ENCODE peak calls at places on chromosomes 13 and 19, in seven cellular contexts. Q is ovary, L is HAP-1, U is IMR-90, N is psoas muscle, T is HFF-Myc, B is Karpas-422. E is an unnamed sample.

GRCh38 chr13:31797154-31797775 is 57.9 kb downstream of the RXFP2 start:
- DNase-seq in Q (no peak), L (no peak), U (peak), N (no peak), T (peak), B (no peak), E (peak)

GRCh38 chr13:52707375-52707774 is 32.2 kb downstream of the CNMD start:
- DNase-seq in Q (no peak), L (peak), U (no peak), N (no peak), T (no peak), B (no peak), E (no peak)

GRCh38 chr13:75364131-75364713 is 117.7 kb downstream of the TBC1D4 start:
- DNase-seq in Q (no peak), L (no peak), U (peak), N (no peak), T (no peak), B (no peak), E (no peak)

GRCh38 chr13:38902551-38902950 is 88.1 kb downstream of the STOML3 start:
- DNase-seq in Q (no peak), L (no peak), U (no peak), N (no peak), T (no peak), B (no peak), E (no peak)

GRCh38 chr13:49655906-49656305 is 27.6 kb downstream of the ARL11 start:
- DNase-seq in Q (no peak), L (no peak), U (peak), N (no peak), T (no peak), B (no peak), E (peak)

GRCh38 chr19:36331353-36332228 is 47.4 kb downstream of the ZFP14 start:
- DNase-seq in Q (peak), L (no peak), U (peak), N (peak), T (peak), B (peak), E (peak)

GRCh38 chr19:3080281-3080680 is 13.9 kb upstream of the GNA11 start:
- DNase-seq in Q (no peak), L (no peak), U (peak), N (no peak), T (no peak), B (no peak), E (no peak)

GRCh38 chr13:73250061-73250460 is 191.3 kb downstream of the KLF5 start:
- DNase-seq in Q (no peak), L (no peak), U (no peak), N (no peak), T (no peak), B (no peak), E (no peak)

GRCh38 chr13:50284540-50284939 is 269.3 kb downstream of the KCNRG start:
- DNase-seq in Q (no peak), L (no peak), U (no peak), N (no peak), T (no peak), B (no peak), E (no peak)

GRCh38 chr13:34172048-34172447 is 354.1 kb downstream of the RFC3 start:
- DNase-seq in Q (no peak), L (no peak), U (no peak), N (no peak), T (no peak), B (no peak), E (peak)

GRCh38 chr13:66795636-66796035 is 434.5 kb downstream of the PCDH9 start:
- DNase-seq in Q (no peak), L (no peak), U (no peak), N (no peak), T (no peak), B (no peak), E (no peak)

GRCh38 chr13:45678282-45678681 is 23.8 kb upstream of the CBY2 start:
- DNase-seq in Q (no peak), L (peak), U (no peak), N (no peak), T (no peak), B (no peak), E (no peak)

GRCh38 chr19:40280608-40281221 is 4.4 kb downstream of the AKT2 start:
- DNase-seq in Q (no peak), L (no peak), U (no peak), N (no peak), T (no peak), B (peak), E (no peak)

GRCh38 chr13:106573279-106573831 is 5.4 kb upstream of the ARGLU1 start:
- DNase-seq in Q (no peak), L (no peak), U (peak), N (peak), T (no peak), B (no peak), E (peak)

GRCh38 chr19:30942636-30943035 is 406.6 kb downstream of the TSHZ3 start:
- DNase-seq in Q (no peak), L (no peak), U (no peak), N (no peak), T (no peak), B (no peak), E (no peak)

GRCh38 chr13:23384111-23384510 is 49.4 kb downstream of the SACS start:
- DNase-seq in Q (no peak), L (no peak), U (peak), N (no peak), T (no peak), B (peak), E (peak)

GRCh38 chr13:96011291-96011875 is 41.8 kb downstream of the UGGT2 start:
- DNase-seq in Q (no peak), L (no peak), U (peak), N (no peak), T (peak), B (no peak), E (peak)

GRCh38 chr13:112219753-112220152 is 152.8 kb downstream of the SOX1 start:
- DNase-seq in Q (no peak), L (no peak), U (no peak), N (no peak), T (no peak), B (no peak), E (no peak)

GRCh38 chr13:35140321-35140720 is 198.3 kb downstream of the NBEA start:
- DNase-seq in Q (no peak), L (no peak), U (peak), N (no peak), T (peak), B (no peak), E (peak)

GRCh38 chr19:17565611-17566010 is 10.2 kb downstream of the COLGALT1 start:
- DNase-seq in Q (no peak), L (no peak), U (peak), N (no peak), T (no peak), B (no peak), E (peak)

GRCh38 chr13:111005364-111005763 is 90.5 kb upstream of the ANKRD10 start:
- DNase-seq in Q (no peak), L (no peak), U (peak), N (no peak), T (no peak), B (no peak), E (peak)
- H3K4me3 ChIP-seq in Q (no peak), L (no peak), U (no peak), N (peak), T (no peak), B (no peak), E (no peak)

GRCh38 chr13:41053384-41053826 is 7.9 kb upstream of the WBP4 start:
- DNase-seq in Q (no peak), L (no peak), U (peak), N (no peak), T (no peak), B (no peak), E (peak)
- H3K4me3 ChIP-seq in Q (no peak), L (no peak), U (peak), N (peak), T (no peak), B (no peak), E (peak)

GRCh38 chr19:57687363-57688010 is 5.7 kb downstream of the ZNF551 start:
- DNase-seq in Q (no peak), L (no peak), U (no peak), N (no peak), T (no peak), B (no peak), E (no peak)

GRCh38 chr19:57686727-57687126 is 5.0 kb downstream of the ZNF551 start:
- DNase-seq in Q (no peak), L (no peak), U (no peak), N (no peak), T (no peak), B (no peak), E (no peak)

GRCh38 chr19:57689750-57690149 is 8.0 kb downstream of the ZNF551 start:
- DNase-seq in Q (no peak), L (no peak), U (no peak), N (no peak), T (no peak), B (no peak), E (no peak)

GRCh38 chr19:57682226-57682766 is 519 bp downstream of the ZNF551 start:
- DNase-seq in Q (no peak), L (no peak), U (no peak), N (no peak), T (no peak), B (no peak), E (no peak)

GRCh38 chr19:57688011-57688763 is 6.4 kb downstream of the ZNF551 start:
- DNase-seq in Q (no peak), L (no peak), U (no peak), N (no peak), T (no peak), B (no peak), E (no peak)
- H3K4me3 ChIP-seq in Q (no peak), L (no peak), U (no peak), N (no peak), T (no peak), B (no peak), E (no peak)

GRCh38 chr13:113794086-113794485 is 35.1 kb downstream of the TMEM255B start:
- DNase-seq in Q (no peak), L (no peak), U (no peak), N (no peak), T (no peak), B (no peak), E (no peak)
- H3K4me3 ChIP-seq in Q (no peak), L (no peak), U (no peak), N (no peak), T (no peak), B (no peak), E (no peak)

GRCh38 chr19:7788933-7789323 is 25.9 kb downstream of the CLEC4M start:
- DNase-seq in Q (no peak), L (no peak), U (no peak), N (no peak), T (no peak), B (no peak), E (no peak)
- H3K4me3 ChIP-seq in Q (no peak), L (no peak), U (no peak), N (peak), T (no peak), B (no peak), E (no peak)

GRCh38 chr13:30743319-30744055 is 8.1 kb downstream of the ALOX5AP start:
- DNase-seq in Q (peak), L (no peak), U (peak), N (no peak), T (peak), B (no peak), E (peak)
- H3K4me3 ChIP-seq in Q (no peak), L (no peak), U (no peak), N (no peak), T (no peak), B (no peak), E (no peak)

GRCh38 chr13:44103721-44104490 is 224.2 kb downstream of the LACC1 start:
- DNase-seq in Q (no peak), L (no peak), U (no peak), N (no peak), T (no peak), B (no peak), E (no peak)

GRCh38 chr13:44101347-44102083 is 221.8 kb downstream of the LACC1 start:
- DNase-seq in Q (no peak), L (no peak), U (no peak), N (no peak), T (no peak), B (no peak), E (no peak)

GRCh38 chr13:44096906-44097305 is 217.2 kb downstream of the LACC1 start:
- DNase-seq in Q (no peak), L (no peak), U (no peak), N (no peak), T (no peak), B (no peak), E (no peak)

GRCh38 chr13:44093607-44094583 is 214.2 kb downstream of the LACC1 start:
- DNase-seq in Q (no peak), L (no peak), U (no peak), N (no peak), T (peak), B (no peak), E (no peak)

GRCh38 chr13:44098559-44098958 is 218.9 kb downstream of the LACC1 start:
- DNase-seq in Q (no peak), L (no peak), U (no peak), N (no peak), T (no peak), B (no peak), E (no peak)
- H3K4me3 ChIP-seq in Q (no peak), L (no peak), U (no peak), N (no peak), T (no peak), B (no peak), E (no peak)

DNA sequence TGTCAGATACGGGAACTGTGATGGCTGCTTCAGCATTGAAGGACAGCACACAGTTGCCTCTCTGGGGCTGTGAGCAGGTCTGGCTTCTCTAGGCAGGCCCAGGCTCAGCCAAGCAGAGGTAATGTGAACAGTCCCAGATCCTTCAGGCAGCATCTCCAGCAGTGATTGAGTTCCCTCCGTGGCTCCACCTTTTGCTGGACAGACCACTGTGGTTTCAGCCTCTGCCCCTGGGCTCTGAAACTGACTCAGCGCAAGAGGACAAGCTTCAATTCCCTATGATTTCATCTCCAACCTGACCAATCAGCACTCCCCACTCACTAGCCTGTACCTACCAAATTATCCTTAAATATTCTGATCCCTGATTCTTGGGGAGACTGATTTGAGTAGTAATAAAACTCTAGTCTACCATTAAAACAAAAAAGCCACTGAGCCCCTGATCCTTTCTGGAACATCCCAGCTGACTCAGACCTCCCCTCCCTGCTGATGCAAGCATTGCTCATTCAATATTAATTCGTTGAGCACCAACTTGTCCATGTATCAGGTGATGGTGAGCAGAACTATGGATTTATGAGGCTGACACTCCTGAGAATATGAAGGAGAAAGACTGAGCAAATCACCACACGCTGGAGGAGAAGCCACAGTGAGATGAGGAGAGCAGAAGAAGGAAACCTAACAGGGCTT is 16.7 kb downstream of the GSX1 start:
- DNase-seq in Q (no peak), L (no peak), U (no peak), N (no peak), T (no peak), B (no peak), E (no peak)
- H3K4me3 ChIP-seq in Q (no peak), L (no peak), U (no peak), N (no peak), T (no peak), B (no peak), E (no peak)

DNA sequence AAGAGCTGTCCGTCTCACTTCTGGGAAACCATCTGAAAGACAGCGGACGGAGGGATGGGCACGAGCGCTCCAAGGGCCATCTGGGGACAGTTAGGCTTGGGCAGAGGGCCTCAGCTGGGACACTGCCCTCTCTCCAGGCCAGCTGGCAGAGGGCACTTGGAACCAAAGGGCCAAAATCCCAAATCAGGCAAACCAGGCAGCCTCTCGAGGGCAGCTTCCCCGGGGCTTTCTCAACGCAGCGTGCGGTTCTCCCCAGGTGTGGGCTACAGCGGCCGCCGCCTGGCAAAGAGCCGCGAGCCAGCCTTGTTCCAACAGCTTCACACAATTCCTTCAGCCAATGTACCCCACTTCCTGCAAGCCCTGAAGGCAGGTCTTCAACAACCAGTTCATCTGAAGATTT is 5.0 kb downstream of the MLLT1 start:
- DNase-seq in Q (no peak), L (no peak), U (no peak), N (peak), T (no peak), B (no peak), E (no peak)
- H3K4me3 ChIP-seq in Q (no peak), L (no peak), U (no peak), N (peak), T (peak), B (no peak), E (peak)

GRCh38 chr19:47509170-47509847 is 5.6 kb downstream of the NAPA start:
- DNase-seq in Q (no peak), L (no peak), U (no peak), N (no peak), T (no peak), B (no peak), E (no peak)

GRCh38 chr19:47511128-47511517 is 3.7 kb downstream of the NAPA start:
- DNase-seq in Q (peak), L (no peak), U (no peak), N (peak), T (no peak), B (no peak), E (no peak)

GRCh38 chr19:47509973-47510372 is 4.9 kb downstream of the NAPA start:
- DNase-seq in Q (no peak), L (no peak), U (no peak), N (peak), T (no peak), B (no peak), E (no peak)

GRCh38 chr19:47511681-47512080 is 3.2 kb downstream of the NAPA start:
- DNase-seq in Q (no peak), L (no peak), U (peak), N (peak), T (no peak), B (no peak), E (peak)

GRCh38 chr19:47510516-47511127 is 4.2 kb downstream of the NAPA start:
- DNase-seq in Q (no peak), L (no peak), U (no peak), N (no peak), T (no peak), B (no peak), E (no peak)
- H3K4me3 ChIP-seq in Q (no peak), L (no peak), U (no peak), N (peak), T (no peak), B (no peak), E (no peak)

E was measured in AG10803.